ENCODE peak calls at places on chromosomes 12 and 14, in eight cellular contexts. T, V, Q, A, U, J, Y and K are unnamed samples.

GRCh38 chr14:90819734-90820393 is 3.6 kb upstream of the TTC7B start:
- DNase-seq in T (no peak), V (no peak), Q (no peak), A (no peak), U (no peak), J (peak), Y (no peak), K (no peak)

GRCh38 chr14:70652871-70653270 is 11.2 kb downstream of the TTC9 start:
- DNase-seq in T (no peak), V (no peak), Q (no peak), A (no peak), U (no peak), J (no peak), Y (no peak), K (peak)

GRCh38 chr14:34361504-34362011 is 100.5 kb downstream of the SPTSSA start:
- DNase-seq in T (no peak), V (peak), Q (no peak), A (no peak), U (peak), J (no peak), Y (peak), K (no peak)

GRCh38 chr12:6821674-6822433 is at the start of gene GPR162:
- DNase-seq in T (peak), V (peak), Q (no peak), A (peak), U (peak), J (no peak), Y (peak), K (no peak)

GRCh38 chr14:80491131-80491530 is 279.8 kb upstream of the DIO2 start:
- DNase-seq in T (peak), V (no peak), Q (no peak), A (peak), U (peak), J (no peak), Y (peak), K (peak)

GRCh38 chr14:58770501-58770982 is 132.8 kb downstream of the DACT1 start:
- DNase-seq in T (peak), V (no peak), Q (no peak), A (no peak), U (no peak), J (no peak), Y (no peak), K (no peak)

GRCh38 chr12:70154960-70155589 is 88.2 kb upstream of the CNOT2 start:
- DNase-seq in T (no peak), V (no peak), Q (no peak), A (no peak), U (no peak), J (no peak), Y (no peak), K (no peak)

GRCh38 chr12:88325828-88326214 is 183.7 kb downstream of the TMTC3 start:
- DNase-seq in T (no peak), V (no peak), Q (no peak), A (no peak), U (no peak), J (no peak), Y (peak), K (peak)

GRCh38 chr14:67623114-67623513 is 3.4 kb downstream of the ARG2 start:
- DNase-seq in T (no peak), V (peak), Q (no peak), A (no peak), U (peak), J (no peak), Y (no peak), K (no peak)

GRCh38 chr12:44873898-44874297 is 2.2 kb downstream of the NELL2 start:
- DNase-seq in T (no peak), V (no peak), Q (no peak), A (no peak), U (peak), J (no peak), Y (peak), K (peak)

GRCh38 chr12:121804417-121805111 is 755 bp downstream of the SETD1B start:
- DNase-seq in T (no peak), V (no peak), Q (peak), A (no peak), U (no peak), J (peak), Y (no peak), K (no peak)

GRCh38 chr12:129215436-129216025 is 362.3 kb downstream of the GLT1D1 start:
- DNase-seq in T (no peak), V (no peak), Q (no peak), A (no peak), U (no peak), J (no peak), Y (no peak), K (no peak)

GRCh38 chr12:7008864-7009263 is 9.4 kb downstream of the LPCAT3 start:
- DNase-seq in T (no peak), V (no peak), Q (no peak), A (no peak), U (no peak), J (no peak), Y (no peak), K (no peak)

GRCh38 chr12:32821293-32822089 is 65.8 kb upstream of the YARS2 start:
- DNase-seq in T (no peak), V (no peak), Q (no peak), A (no peak), U (no peak), J (no peak), Y (no peak), K (no peak)

GRCh38 chr12:29072631-29073030 is 76.4 kb upstream of the FAR2 start:
- DNase-seq in T (no peak), V (no peak), Q (no peak), A (no peak), U (no peak), J (no peak), Y (no peak), K (peak)

GRCh38 chr12:29070309-29070708 is 78.8 kb upstream of the FAR2 start:
- DNase-seq in T (no peak), V (no peak), Q (no peak), A (no peak), U (no peak), J (no peak), Y (no peak), K (no peak)

DNA sequence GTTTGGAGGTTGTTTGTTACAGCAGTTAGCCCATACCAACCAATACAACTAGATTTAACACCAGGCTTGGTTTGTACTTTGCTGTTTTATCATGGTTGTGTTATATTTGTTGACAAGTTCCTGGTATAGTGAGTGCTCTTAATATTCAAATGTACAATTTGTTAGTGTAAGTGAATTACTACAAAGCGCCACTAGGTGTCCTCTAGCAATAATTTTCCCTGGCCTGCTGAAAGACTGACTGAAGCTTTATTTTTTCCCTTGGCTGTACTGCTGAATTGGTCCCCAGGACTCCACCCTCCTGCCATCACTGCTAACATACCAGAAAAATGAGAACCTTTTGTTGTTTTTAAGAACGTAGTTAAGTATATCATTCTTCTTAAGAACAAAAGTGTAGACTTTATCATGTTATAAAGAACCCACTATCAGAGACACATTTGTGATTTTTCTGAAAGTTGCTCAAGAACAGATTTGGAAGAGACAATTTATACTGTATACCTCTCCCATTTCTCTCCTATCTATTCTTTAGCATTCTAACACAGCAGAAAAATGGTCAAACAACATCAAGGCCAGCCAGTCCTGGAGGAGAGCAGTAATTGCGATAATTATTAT is 75.3 kb upstream of the FAR2 start:
- DNase-seq in T (no peak), V (peak), Q (no peak), A (peak), U (peak), J (peak), Y (peak), K (peak)
- TF ChIP-seq CTCF in T (peak), V (peak), Q (peak), A (peak), U (peak), J (peak), Y (peak), K (peak)

GRCh38 chr14:101808020-101808641 is 46.6 kb downstream of the PPP2R5C start:
- DNase-seq in T (no peak), V (no peak), Q (no peak), A (peak), U (no peak), J (peak), Y (no peak), K (peak)
- H3K4me3 ChIP-seq in T (no peak), V (no peak), Q (no peak), A (no peak), U (no peak), J (no peak), Y (no peak), K (no peak)

GRCh38 chr14:38950676-38951075 is 152.4 kb downstream of the SEC23A start:
- DNase-seq in T (no peak), V (no peak), Q (no peak), A (no peak), U (no peak), J (no peak), Y (no peak), K (no peak)

GRCh38 chr14:38947343-38947742 is 155.7 kb downstream of the SEC23A start:
- DNase-seq in T (no peak), V (no peak), Q (no peak), A (no peak), U (no peak), J (no peak), Y (no peak), K (no peak)

GRCh38 chr14:38948171-38948570 is 154.9 kb downstream of the SEC23A start:
- DNase-seq in T (no peak), V (no peak), Q (no peak), A (no peak), U (peak), J (no peak), Y (peak), K (no peak)

GRCh38 chr14:38951451-38951850 is 151.6 kb downstream of the SEC23A start:
- DNase-seq in T (no peak), V (no peak), Q (no peak), A (no peak), U (peak), J (no peak), Y (peak), K (peak)

DNA sequence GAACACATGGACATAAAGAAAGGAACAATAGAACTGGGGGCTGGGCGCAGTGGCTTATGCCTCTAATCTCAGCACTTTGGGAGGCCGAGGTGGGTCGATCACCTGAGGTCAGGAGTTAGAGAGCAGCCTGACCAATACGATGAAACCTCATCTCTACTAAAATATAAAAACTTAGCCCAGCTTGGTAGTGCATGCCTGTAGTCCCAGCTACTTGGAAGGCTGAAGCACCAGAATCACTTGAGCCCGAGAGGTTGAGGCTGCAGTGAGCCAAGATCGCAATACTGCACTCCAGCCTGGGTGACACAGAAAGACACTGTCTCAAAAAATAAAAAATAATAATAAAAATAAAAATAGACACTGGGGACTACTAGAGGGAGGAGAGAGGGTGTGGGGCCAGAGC is 154.5 kb downstream of the SEC23A start:
- DNase-seq in T (no peak), V (no peak), Q (no peak), A (no peak), U (no peak), J (no peak), Y (no peak), K (no peak)
- TF ChIP-seq CTCF in T (no peak), V (no peak), Q (no peak), A (no peak), U (no peak), J (no peak), Y (no peak), K (no peak)

DNA sequence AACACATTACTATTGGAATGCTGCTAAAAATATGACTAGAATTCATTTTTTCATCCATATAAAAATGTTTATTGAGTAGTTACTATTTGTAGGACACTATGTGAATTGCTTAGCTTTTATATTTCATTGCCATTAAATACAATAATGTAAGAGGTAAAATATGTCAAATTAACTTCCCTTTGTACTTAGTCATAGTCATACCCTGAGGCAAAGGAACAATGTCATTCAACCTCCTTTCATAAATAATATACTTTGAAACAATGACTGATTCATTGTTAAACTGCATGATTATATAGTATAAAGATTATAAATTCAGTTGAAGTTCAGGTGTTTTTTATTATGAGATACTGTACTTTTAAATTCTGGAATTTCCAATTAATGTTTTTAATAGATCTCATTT is 105.2 kb downstream of the GARIN6 start:
- DNase-seq in T (no peak), V (no peak), Q (no peak), A (no peak), U (no peak), J (no peak), Y (no peak), K (no peak)
- H3K4me3 ChIP-seq in T (no peak), V (no peak), Q (no peak), A (no peak), U (no peak), J (no peak), Y (no peak), K (no peak)

GRCh38 chr14:103301512-103302197 is 32.4 kb upstream of the EIF5 start:
- DNase-seq in T (no peak), V (no peak), Q (no peak), A (no peak), U (no peak), J (no peak), Y (no peak), K (no peak)

GRCh38 chr14:103302966-103303365 is 31.1 kb upstream of the EIF5 start:
- DNase-seq in T (no peak), V (no peak), Q (no peak), A (no peak), U (peak), J (no peak), Y (peak), K (peak)

GRCh38 chr14:103296007-103296406 is 38.0 kb upstream of the EIF5 start:
- DNase-seq in T (no peak), V (no peak), Q (peak), A (no peak), U (peak), J (no peak), Y (peak), K (peak)

GRCh38 chr14:103296987-103297386 is 37.0 kb upstream of the EIF5 start:
- DNase-seq in T (no peak), V (no peak), Q (no peak), A (no peak), U (no peak), J (peak), Y (no peak), K (no peak)

DNA sequence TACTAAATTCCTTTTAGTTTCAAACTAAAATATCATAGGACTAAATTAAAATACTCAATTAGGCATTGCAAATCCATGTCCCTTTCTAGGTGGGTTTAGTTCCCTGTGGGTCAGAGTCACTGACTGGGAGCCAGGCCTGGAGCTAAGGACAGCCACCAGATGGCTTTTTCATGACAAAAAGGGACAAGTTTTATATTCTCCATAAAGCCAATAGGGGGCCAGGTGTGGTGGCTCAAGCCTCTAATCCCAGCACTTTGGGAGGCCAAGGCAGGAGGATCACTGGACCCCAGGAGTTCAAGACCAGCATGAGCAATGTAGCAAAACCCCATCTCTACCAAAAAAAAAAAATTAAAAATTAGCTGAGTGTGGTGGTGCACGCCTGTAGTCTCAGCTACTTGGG is 35.4 kb upstream of the EIF5 start:
- DNase-seq in T (no peak), V (no peak), Q (no peak), A (no peak), U (no peak), J (no peak), Y (no peak), K (no peak)
- TF ChIP-seq CTCF in T (no peak), V (no peak), Q (no peak), A (no peak), U (no peak), J (no peak), Y (no peak), K (no peak)

GRCh38 chr14:99026471-99026870 is 245.5 kb downstream of the BCL11B start:
- DNase-seq in T (no peak), V (no peak), Q (no peak), A (no peak), U (no peak), J (no peak), Y (no peak), K (no peak)
- H3K4me3 ChIP-seq in T (no peak), V (no peak), Q (no peak), A (no peak), U (no peak), J (no peak), Y (no peak), K (no peak)

GRCh38 chr14:24369463-24369862 is 1.5 kb downstream of the NFATC4 start:
- DNase-seq in T (peak), V (no peak), Q (no peak), A (no peak), U (no peak), J (no peak), Y (no peak), K (no peak)

GRCh38 chr14:24369907-24370687 is 2.1 kb downstream of the NFATC4 start:
- DNase-seq in T (no peak), V (no peak), Q (no peak), A (no peak), U (no peak), J (no peak), Y (no peak), K (no peak)

GRCh38 chr14:24367506-24368214 is at the start of gene NFATC4:
- DNase-seq in T (peak), V (peak), Q (peak), A (peak), U (peak), J (peak), Y (peak), K (peak)

GRCh38 chr14:24368215-24368561 is 204 bp downstream of the NFATC4 start:
- DNase-seq in T (no peak), V (no peak), Q (no peak), A (no peak), U (no peak), J (no peak), Y (no peak), K (no peak)

DNA sequence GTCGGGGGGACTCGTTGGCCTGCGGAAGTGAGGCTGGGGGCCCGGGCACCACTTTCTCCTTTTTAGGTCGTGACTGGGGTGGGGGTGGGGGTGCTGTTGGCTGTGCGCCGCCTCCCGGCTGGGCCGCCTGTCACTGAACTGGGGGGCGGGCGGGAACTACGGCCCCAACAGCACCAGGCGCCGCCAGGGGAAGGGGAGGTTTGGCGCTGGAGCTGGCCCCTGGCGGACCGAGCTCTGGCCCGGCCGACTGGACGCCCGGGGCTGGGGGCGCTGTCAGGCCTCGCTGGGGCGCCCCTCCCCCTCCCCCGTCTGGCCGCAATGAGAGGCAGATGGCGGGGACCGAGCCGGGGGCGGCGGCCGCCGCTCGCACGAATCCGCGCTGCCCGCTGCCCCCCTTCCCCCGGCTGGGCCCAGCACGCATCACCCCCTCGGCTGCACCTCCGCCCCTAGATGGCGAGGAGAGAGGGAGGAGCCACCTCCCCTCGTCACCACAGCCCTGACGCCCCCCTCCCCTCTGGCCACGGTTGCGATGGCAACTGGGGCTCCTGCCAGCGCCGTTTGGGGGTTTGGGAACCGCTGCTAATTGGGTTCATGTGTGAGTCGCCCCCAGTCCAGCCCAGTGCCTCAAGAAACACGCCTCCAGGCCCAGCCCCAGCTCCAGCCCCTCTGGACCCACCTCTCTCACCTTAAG is 723 bp downstream of the NFATC4 start:
- DNase-seq in T (peak), V (no peak), Q (peak), A (peak), U (peak), J (no peak), Y (peak), K (peak)
- TF ChIP-seq CTCF in T (no peak), V (no peak), Q (peak), A (no peak), U (no peak), J (no peak), Y (no peak), K (peak)

GRCh38 chr12:25264862-25265261 is 14.1 kb upstream of the KRAS start:
- DNase-seq in T (no peak), V (no peak), Q (no peak), A (no peak), U (no peak), J (no peak), Y (no peak), K (no peak)
- H3K4me3 ChIP-seq in T (no peak), V (no peak), Q (no peak), A (no peak), U (no peak), J (no peak), Y (no peak), K (no peak)